ENCODE peak calls at places on chromosomes 6 and 20, in ten cellular contexts. Y is CD4-positive, alpha-beta memory T cell; W is iPS DF 6.9; C is trophoblast cell; U is brain microvascular endothelial cell; K is neuronal stem cell; M is Peyer's patch; D is IMR-90; Z is neural progenitor cell; H is OCI-LY7. P is an unnamed sample. For H3K36me3, the result is how much of the 10 kb centered on the place peaks cover.

GRCh38 chr6:138572200-138572875 is 73.0 kb upstream of the NHSL1 start:
- DNase-seq in Y (no peak), W (peak), C (peak), U (peak), K (peak), M (no peak), D (peak), Z (peak), H (no peak), P (peak)

GRCh38 chr6:45445749-45446454 is 68.2 kb upstream of the SUPT3H start:
- DNase-seq in Y (peak), W (no peak), C (peak), U (peak), K (peak), M (peak), D (peak), Z (no peak), H (no peak), P (peak)

GRCh38 chr6:11761744-11762620 is 16.6 kb downstream of the ADTRP start:
- DNase-seq in Y (no peak), W (no peak), C (no peak), U (no peak), K (no peak), M (no peak), D (no peak), Z (no peak), H (no peak), P (no peak)

GRCh38 chr20:33074675-33075074 is 4.8 kb upstream of the BPIFB4 start:
- DNase-seq in Y (no peak), W (no peak), C (no peak), U (no peak), K (no peak), M (no peak), D (no peak), Z (no peak), H (no peak), P (no peak)

GRCh38 chr6:169803291-169803811 is 51.9 kb downstream of the ERMARD start:
- DNase-seq in Y (no peak), W (no peak), C (no peak), U (no peak), K (no peak), M (no peak), D (no peak), Z (no peak), H (peak), P (no peak)

GRCh38 chr6:10416863-10417641 is 2.2 kb upstream of the TFAP2A start:
- DNase-seq in Y (no peak), W (no peak), C (peak), U (no peak), K (no peak), M (no peak), D (no peak), Z (peak), H (no peak), P (no peak)

GRCh38 chr6:26250806-26251075 is 114.3 kb upstream of the BTN3A2 start:
- DNase-seq in Y (peak), W (no peak), C (peak), U (peak), K (no peak), M (peak), D (peak), Z (peak), H (no peak), P (no peak)

GRCh38 chr6:105326838-105327745 is 75.8 kb downstream of the PREP start:
- DNase-seq in Y (no peak), W (no peak), C (no peak), U (peak), K (no peak), M (no peak), D (peak), Z (no peak), H (no peak), P (peak)

GRCh38 chr6:4134841-4135664 is at the start of gene ECI2:
- DNase-seq in Y (no peak), W (peak), C (peak), U (no peak), K (no peak), M (peak), D (peak), Z (peak), H (peak), P (peak)

GRCh38 chr6:2546941-2547716 is 203.6 kb downstream of the MYLK4 start:
- DNase-seq in Y (no peak), W (no peak), C (no peak), U (no peak), K (no peak), M (no peak), D (no peak), Z (no peak), H (no peak), P (no peak)

GRCh38 chr6:120779441-120779840 is 554.8 kb downstream of the TBC1D32 start:
- DNase-seq in Y (no peak), W (no peak), C (no peak), U (no peak), K (no peak), M (no peak), D (no peak), Z (no peak), H (no peak), P (no peak)

GRCh38 chr6:159044899-159045727 is at the start of gene TAGAP:
- DNase-seq in Y (peak), W (no peak), C (peak), U (peak), K (no peak), M (peak), D (peak), Z (no peak), H (peak), P (peak)

GRCh38 chr20:58870293-58871014 is 17.9 kb downstream of the GNAS start:
- DNase-seq in Y (no peak), W (no peak), C (peak), U (peak), K (peak), M (peak), D (peak), Z (peak), H (peak), P (peak)

GRCh38 chr6:145784683-145785082 is 29.9 kb downstream of the FBXO30 start:
- DNase-seq in Y (no peak), W (no peak), C (no peak), U (no peak), K (no peak), M (no peak), D (no peak), Z (no peak), H (no peak), P (no peak)

GRCh38 chr6:25753079-25753478 is 1.5 kb upstream of the SLC17A4 start:
- DNase-seq in Y (no peak), W (no peak), C (no peak), U (no peak), K (no peak), M (no peak), D (no peak), Z (no peak), H (no peak), P (no peak)

GRCh38 chr6:148851683-148852556 is 105.1 kb downstream of the UST start:
- DNase-seq in Y (no peak), W (no peak), C (no peak), U (no peak), K (no peak), M (no peak), D (no peak), Z (peak), H (no peak), P (no peak)

GRCh38 chr6:46189726-46190125 is 18.9 kb upstream of the ENPP5 start:
- DNase-seq in Y (no peak), W (no peak), C (no peak), U (no peak), K (no peak), M (no peak), D (no peak), Z (no peak), H (no peak), P (no peak)

GRCh38 chr6:113995632-113996031 is 24.7 kb upstream of the HDAC2 start:
- DNase-seq in Y (no peak), W (no peak), C (peak), U (peak), K (no peak), M (no peak), D (peak), Z (peak), H (no peak), P (peak)

GRCh38 chr20:7924692-7925091 is 15.6 kb downstream of the HAO1 start:
- DNase-seq in Y (no peak), W (no peak), C (peak), U (peak), K (no peak), M (no peak), D (peak), Z (no peak), H (no peak), P (no peak)

GRCh38 chr6:132813173-132813856 is 1.1 kb upstream of the RPS12 start:
- DNase-seq in Y (peak), W (no peak), C (peak), U (peak), K (no peak), M (peak), D (no peak), Z (peak), H (peak), P (peak)

GRCh38 chr20:4160761-4161305 is 145.5 kb upstream of the RNF24 start:
- DNase-seq in Y (no peak), W (no peak), C (no peak), U (peak), K (no peak), M (peak), D (peak), Z (peak), H (peak), P (peak)

GRCh38 chr6:48429021-48429420 is 318.0 kb upstream of the PTCHD4 start:
- DNase-seq in Y (no peak), W (no peak), C (no peak), U (no peak), K (no peak), M (no peak), D (peak), Z (no peak), H (no peak), P (no peak)

GRCh38 chr20:19922716-19923115 is 94.4 kb upstream of the NAA20 start:
- DNase-seq in Y (no peak), W (no peak), C (no peak), U (no peak), K (no peak), M (no peak), D (no peak), Z (no peak), H (no peak), P (no peak)

GRCh38 chr6:4637691-4638433 is 138.3 kb upstream of the CDYL start:
- DNase-seq in Y (no peak), W (no peak), C (peak), U (peak), K (no peak), M (no peak), D (peak), Z (no peak), H (no peak), P (peak)

GRCh38 chr20:6519556-6519955 is 247.9 kb upstream of the BMP2 start:
- DNase-seq in Y (no peak), W (no peak), C (no peak), U (peak), K (no peak), M (no peak), D (peak), Z (no peak), H (no peak), P (no peak)

GRCh38 chr20:54474046-54474445 is 1.3 kb upstream of the DOK5 start:
- DNase-seq in Y (no peak), W (no peak), C (no peak), U (no peak), K (no peak), M (no peak), D (no peak), Z (no peak), H (no peak), P (no peak)

GRCh38 chr6:104173680-104174079 is 686.0 kb downstream of the HACE1 start:
- DNase-seq in Y (no peak), W (no peak), C (no peak), U (no peak), K (no peak), M (no peak), D (no peak), Z (no peak), H (no peak), P (no peak)

GRCh38 chr6:52544325-52545022 is 32.4 kb downstream of the TRAM2 start:
- DNase-seq in Y (no peak), W (no peak), C (no peak), U (no peak), K (no peak), M (no peak), D (peak), Z (no peak), H (no peak), P (no peak)

GRCh38 chr20:19712737-19713260 is 45.3 kb upstream of the RIN2 start:
- DNase-seq in Y (no peak), W (no peak), C (peak), U (no peak), K (no peak), M (no peak), D (peak), Z (no peak), H (no peak), P (no peak)

GRCh38 chr6:47321582-47321981 is 11.9 kb upstream of the TNFRSF21 start:
- DNase-seq in Y (no peak), W (no peak), C (no peak), U (no peak), K (no peak), M (no peak), D (no peak), Z (no peak), H (no peak), P (no peak)

GRCh38 chr6:158060447-158061360 is 79.0 kb downstream of the SYNJ2 start:
- DNase-seq in Y (no peak), W (no peak), C (peak), U (peak), K (no peak), M (peak), D (peak), Z (no peak), H (no peak), P (peak)

GRCh38 chr6:53210821-53211220 is 62.2 kb upstream of the GCM1 start:
- DNase-seq in Y (no peak), W (no peak), C (no peak), U (no peak), K (no peak), M (no peak), D (no peak), Z (no peak), H (no peak), P (no peak)

GRCh38 chr6:44304282-44305199 is 8.6 kb downstream of the AARS2 start:
- DNase-seq in Y (no peak), W (no peak), C (peak), U (peak), K (no peak), M (peak), D (peak), Z (peak), H (peak), P (peak)
- H3K36me3 ChIP-seq in Y (under half), W (half or more), C (half or more), U (half or more), K (half or more), M (half or more), D (half or more), Z (under half), H (half or more), P (half or more)

GRCh38 chr6:54681987-54682386 is 164.6 kb upstream of the FAM83B start:
- DNase-seq in Y (no peak), W (no peak), C (peak), U (peak), K (no peak), M (no peak), D (peak), Z (no peak), H (no peak), P (peak)
- H3K4me3 ChIP-seq in Y (no peak), W (no peak), C (no peak), U (no peak), K (no peak), M (no peak), D (no peak), Z (no peak), H (no peak), P (no peak)

DNA sequence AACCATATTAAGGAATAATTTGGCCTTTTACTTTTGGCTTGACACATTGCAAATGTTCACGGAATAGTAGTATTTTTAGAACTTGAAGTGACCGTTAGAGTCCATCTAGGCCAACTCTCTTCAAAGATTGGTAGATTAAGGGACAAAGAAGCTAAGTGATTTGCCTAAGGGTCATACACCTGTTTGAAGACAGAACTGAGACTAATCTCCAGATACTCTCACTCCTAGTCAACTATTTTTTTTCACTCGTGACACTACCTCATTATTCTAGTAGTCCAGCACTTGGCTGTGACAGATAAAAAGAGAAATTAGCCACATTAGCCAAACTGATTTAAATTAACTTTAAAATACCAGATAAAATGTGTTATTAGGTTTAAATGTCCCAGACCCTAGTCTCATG is 10.6 kb downstream of the ACSS2 start:
- DNase-seq in Y (no peak), W (no peak), C (no peak), U (no peak), K (no peak), M (no peak), D (no peak), Z (no peak), H (peak), P (no peak)
- H3K36me3 ChIP-seq in Y (under half), W (under half), C (under half), U (under half), K (under half), M (half or more), D (under half), Z (under half), H (under half), P (under half)

GRCh38 chr6:42818878-42819277 is 37.0 kb downstream of the BICRAL start:
- DNase-seq in Y (no peak), W (no peak), C (no peak), U (no peak), K (no peak), M (no peak), D (no peak), Z (no peak), H (no peak), P (no peak)

GRCh38 chr6:42821341-42821668 is 39.5 kb downstream of the BICRAL start:
- DNase-seq in Y (no peak), W (no peak), C (no peak), U (no peak), K (no peak), M (no peak), D (no peak), Z (no peak), H (no peak), P (no peak)

GRCh38 chr6:42819803-42820508 is 38.1 kb downstream of the BICRAL start:
- DNase-seq in Y (no peak), W (no peak), C (no peak), U (no peak), K (no peak), M (no peak), D (no peak), Z (peak), H (peak), P (peak)

GRCh38 chr6:42820509-42821340 is 38.9 kb downstream of the BICRAL start:
- DNase-seq in Y (no peak), W (no peak), C (no peak), U (no peak), K (no peak), M (no peak), D (no peak), Z (no peak), H (no peak), P (no peak)

GRCh38 chr6:42821846-42822245 is 40.0 kb downstream of the BICRAL start:
- DNase-seq in Y (no peak), W (no peak), C (no peak), U (no peak), K (no peak), M (no peak), D (peak), Z (no peak), H (no peak), P (no peak)
- H3K4me3 ChIP-seq in Y (no peak), W (no peak), C (no peak), U (no peak), K (no peak), M (no peak), D (no peak), Z (no peak), H (no peak), P (no peak)

DNA sequence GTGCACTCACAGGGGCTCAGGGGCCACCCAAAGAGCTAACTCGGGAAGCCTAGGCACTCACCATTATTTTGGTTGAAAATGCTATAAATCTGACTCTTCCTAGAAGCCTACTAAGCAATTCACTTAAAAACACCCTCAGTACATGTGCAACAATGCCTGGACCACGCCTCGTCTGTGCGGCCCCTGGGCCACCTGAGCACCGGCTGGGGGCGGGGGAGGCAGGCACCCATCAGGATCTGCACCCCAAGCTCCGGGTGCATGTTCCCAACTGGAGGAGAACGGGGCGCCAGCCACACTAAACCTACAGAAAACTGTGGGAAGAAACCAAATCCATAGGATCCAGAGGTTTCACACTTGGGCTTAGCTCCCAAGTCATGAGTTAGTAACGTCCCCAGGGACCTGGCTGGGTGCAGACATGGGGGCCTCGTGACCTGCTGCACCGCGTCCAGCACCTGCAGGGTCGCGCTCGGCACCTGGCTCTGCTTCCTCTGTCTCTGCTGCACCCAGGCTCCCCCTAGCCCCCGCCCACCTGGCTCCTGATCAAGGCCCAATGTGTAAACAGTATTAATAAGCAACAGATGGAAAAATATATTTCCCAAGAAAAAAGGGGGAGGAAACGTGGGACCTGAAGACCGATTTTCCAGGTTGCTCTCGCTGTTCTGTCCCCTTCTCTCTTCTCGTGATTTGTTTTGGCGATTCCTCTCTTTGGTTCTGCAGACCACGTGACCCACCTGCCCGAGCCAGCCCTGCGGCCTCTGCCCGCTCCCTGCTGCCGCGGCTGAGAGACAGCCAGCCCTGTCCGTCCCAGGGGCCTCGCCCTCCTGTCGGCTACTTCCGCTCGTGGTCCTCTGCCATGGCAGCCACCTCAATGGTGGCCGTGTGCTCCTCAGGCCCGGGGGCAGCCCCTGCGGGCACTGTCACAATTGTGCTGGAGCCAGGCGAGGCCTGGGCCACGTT is 15.5 kb upstream of the HELZ2 start:
- DNase-seq in Y (no peak), W (no peak), C (no peak), U (no peak), K (no peak), M (no peak), D (no peak), Z (no peak), H (peak), P (no peak)
- H3K36me3 ChIP-seq in Y (under half), W (under half), C (half or more), U (under half), K (half or more), M (half or more), D (under half), Z (under half), H (under half), P (under half)

GRCh38 chr6:80333342-80333741 is 226.9 kb downstream of the BCKDHB start:
- DNase-seq in Y (no peak), W (no peak), C (no peak), U (no peak), K (no peak), M (no peak), D (no peak), Z (no peak), H (no peak), P (no peak)
- H3K4me3 ChIP-seq in Y (no peak), W (no peak), C (no peak), U (no peak), K (no peak), M (no peak), D (no peak), Z (no peak), H (no peak), P (no peak)

GRCh38 chr6:34375833-34376232 is 16.6 kb downstream of the NUDT3 start:
- DNase-seq in Y (no peak), W (no peak), C (no peak), U (no peak), K (no peak), M (no peak), D (no peak), Z (no peak), H (no peak), P (no peak)

GRCh38 chr6:34381086-34381485 is 11.4 kb downstream of the NUDT3 start:
- DNase-seq in Y (no peak), W (no peak), C (no peak), U (no peak), K (no peak), M (no peak), D (peak), Z (no peak), H (no peak), P (no peak)

GRCh38 chr6:34378470-34378869 is 14.0 kb downstream of the NUDT3 start:
- DNase-seq in Y (no peak), W (no peak), C (no peak), U (no peak), K (no peak), M (no peak), D (no peak), Z (no peak), H (no peak), P (no peak)

GRCh38 chr6:34374112-34374907 is 18.2 kb downstream of the NUDT3 start:
- DNase-seq in Y (no peak), W (no peak), C (peak), U (no peak), K (no peak), M (no peak), D (no peak), Z (no peak), H (peak), P (no peak)

GRCh38 chr6:34377984-34378383 is 14.5 kb downstream of the NUDT3 start:
- DNase-seq in Y (no peak), W (no peak), C (no peak), U (no peak), K (no peak), M (no peak), D (peak), Z (no peak), H (no peak), P (no peak)
- H3K36me3 ChIP-seq in Y (under half), W (under half), C (under half), U (under half), K (under half), M (under half), D (under half), Z (under half), H (under half), P (under half)

P was measured in adrenal gland.